ENCODE peak calls at places on chromosomes 12 and 14, in six cellular contexts. S is left lung, V is tibial nerve, C is GM23248, R is cardiac muscle cell, B is ovary. L is an unnamed sample.

GRCh38 chr12:113173081-113173698 is 12.1 kb downstream of the DDX54 start:
- DNase-seq in V (no peak), R (no peak), S (no peak), B (no peak), C (no peak), L (no peak)

GRCh38 chr14:90456551-90456950 is 59.7 kb downstream of the CALM1 start:
- DNase-seq in B (no peak), V (no peak), C (no peak), R (no peak), S (no peak), L (no peak)

GRCh38 chr14:91149462-91149861 is 35.6 kb downstream of the DGLUCY start:
- DNase-seq in V (peak; percentile 80), S (no peak), B (peak; percentile 42), C (peak; percentile 97), R (no peak), L (no peak)

GRCh38 chr12:62726471-62726980 is 208.4 kb downstream of the PPM1H start:
- DNase-seq in B (no peak), S (no peak), C (peak; percentile 47), R (no peak), V (no peak), L (no peak)

GRCh38 chr12:113241191-113242017 is 20.1 kb downstream of the TPCN1 start:
- DNase-seq in S (no peak), B (no peak), C (peak; percentile 94), V (peak; percentile 57), R (no peak), L (peak; percentile 73)

GRCh38 chr14:35532783-35533356 is 1.1 kb upstream of the INSM2 start:
- DNase-seq in V (no peak), R (no peak), S (no peak), B (no peak), C (no peak), L (no peak)

GRCh38 chr14:104080557-104081492 is 4.7 kb upstream of the ASPG start:
- DNase-seq in B (peak; percentile 22), V (no peak), S (no peak), R (no peak), C (no peak), L (no peak)

GRCh38 chr12:29309320-29309902 is 71.6 kb downstream of the ERGIC2 start:
- DNase-seq in S (no peak), V (no peak), R (peak; percentile 13), C (peak; percentile 47), B (no peak), L (no peak)

GRCh38 chr12:4909734-4910501 is at the start of gene KCNA1:
- DNase-seq in S (peak; percentile 74), V (no peak), C (peak; percentile 42), R (peak; percentile 70), B (no peak), L (no peak)

GRCh38 chr12:25052191-25053020 is 103.5 kb upstream of the BCAT1 start:
- DNase-seq in S (no peak), V (no peak), R (peak; percentile 48), C (no peak), B (no peak), L (no peak)

GRCh38 chr12:106227641-106228319 is 20.0 kb downstream of the CKAP4 start:
- DNase-seq in C (peak; percentile 58), V (no peak), S (peak; percentile 87), R (no peak), B (no peak), L (no peak)

GRCh38 chr14:103849151-103850013 is 2.0 kb upstream of the PPP1R13B start:
- DNase-seq in B (no peak), C (no peak), S (peak; percentile 23), R (no peak), V (no peak), L (no peak)

GRCh38 chr12:62886796-62887195 is 48.2 kb downstream of the PPM1H start:
- DNase-seq in B (no peak), S (no peak), R (no peak), V (no peak), C (no peak), L (no peak)

GRCh38 chr12:120847392-120848157 is 56.6 kb downstream of the SPPL3 start:
- DNase-seq in V (no peak), S (no peak), B (no peak), C (peak; percentile 26), R (no peak), L (no peak)

GRCh38 chr14:27845902-27846301 is 920.7 kb upstream of the FOXG1 start:
- DNase-seq in R (no peak), S (no peak), B (no peak), V (no peak), C (no peak), L (no peak)

GRCh38 chr14:64773046-64773445 is 68.8 kb downstream of the PLEKHG3 start:
- DNase-seq in R (no peak), C (no peak), S (no peak), V (no peak), B (no peak), L (no peak)

GRCh38 chr12:1435456-1435855 is 158.9 kb downstream of the FBXL14 start:
- DNase-seq in R (no peak), S (no peak), V (no peak), B (no peak), C (peak; percentile 52), L (no peak)

GRCh38 chr14:65131176-65131765 is 29.0 kb upstream of the MAX start:
- DNase-seq in C (peak; percentile 38), R (no peak), S (no peak), B (no peak), V (no peak), L (no peak)

GRCh38 chr12:25040593-25040992 is 91.7 kb upstream of the BCAT1 start:
- DNase-seq in R (no peak), C (no peak), S (no peak), V (no peak), B (no peak), L (no peak)

GRCh38 chr12:90399317-90399716 is 555.7 kb downstream of the CCER1 start:
- DNase-seq in S (no peak), V (no peak), B (no peak), R (no peak), C (no peak), L (no peak)

GRCh38 chr14:103994535-103995184 is 52.3 kb upstream of the RD3L start:
- DNase-seq in V (no peak), B (no peak), S (no peak), R (no peak), C (peak; percentile 38), L (no peak)

GRCh38 chr12:109586385-109587296 is 13.0 kb downstream of the MVK start:
- DNase-seq in R (no peak), V (no peak), B (no peak), S (peak; percentile 17), C (no peak), L (no peak)

GRCh38 chr14:72917420-72917819 is 8.8 kb upstream of the DCAF4 start:
- DNase-seq in S (no peak), V (no peak), R (no peak), B (no peak), C (no peak), L (no peak)

GRCh38 chr14:50333010-50333409 is 20.9 kb downstream of the DMAC2L start:
- DNase-seq in R (no peak), B (no peak), V (no peak), S (no peak), C (peak; percentile 90), L (peak; percentile 37)

GRCh38 chr12:53231859-53232640 is at the start of gene RARG:
- DNase-seq in S (peak; percentile 89), R (no peak), C (peak; percentile 87), B (peak; percentile 72), V (peak; percentile 55), L (peak; percentile 62)

GRCh38 chr14:63174760-63175191 is 29.5 kb upstream of the RHOJ start:
- DNase-seq in V (peak; percentile 59), C (peak; percentile 74), S (no peak), R (peak; percentile 58), B (no peak), L (no peak)

GRCh38 chr12:60194682-60195081 is 598.9 kb downstream of the SLC16A7 start:
- DNase-seq in V (no peak), B (no peak), C (peak; percentile 39), R (no peak), S (no peak), L (no peak)

GRCh38 chr12:100840748-100841147 is 46.2 kb downstream of the ANO4 start:
- DNase-seq in R (no peak), S (no peak), V (no peak), C (no peak), B (no peak), L (no peak)

GRCh38 chr12:71041481-71041880 is 116.3 kb downstream of the TSPAN8 start:
- DNase-seq in B (no peak), S (no peak), V (no peak), R (no peak), C (no peak), L (no peak)

GRCh38 chr12:31444801-31445200 is 118.9 kb upstream of the SINHCAF start:
- DNase-seq in V (no peak), B (no peak), S (no peak), R (no peak), C (no peak), L (no peak)

GRCh38 chr14:31277085-31277484 is 69.5 kb upstream of the HECTD1 start:
- DNase-seq in R (no peak), C (no peak), S (no peak), V (no peak), B (no peak), L (no peak)

GRCh38 chr12:63967358-63967757 is 122.9 kb downstream of the SRGAP1 start:
- DNase-seq in C (peak; percentile 66), R (no peak), V (no peak), B (no peak), S (no peak), L (no peak)
- H3K27ac ChIP-seq in C (peak overlapping the region; percentile 89), R (no peak overlapping the region), V (no peak overlapping the region), B (no peak overlapping the region), S (no peak overlapping the region), L (no peak overlapping the region)

GRCh38 chr12:88575361-88575959 is 4.8 kb downstream of the KITLG start:
- DNase-seq in V (no peak), C (no peak), B (no peak), S (no peak), R (no peak), L (no peak)
- H3K4me1 ChIP-seq in V (peaks cover 87% of the 10 kb centered on the region), C (peaks cover 68% of the 10 kb centered on the region), B (peaks cover 14% of the 10 kb centered on the region), S (peaks cover 30% of the 10 kb centered on the region), R (peaks cover 12% of the 10 kb centered on the region), L (peaks cover 4% of the 10 kb centered on the region)

GRCh38 chr14:96925422-96925821 is 128.2 kb downstream of the VRK1 start:
- DNase-seq in C (no peak), B (no peak), V (no peak), S (no peak), R (no peak), L (no peak)
- H3K4me3 ChIP-seq in C (no peak overlapping the region), B (no peak overlapping the region), V (no peak overlapping the region), S (no peak overlapping the region), R (no peak overlapping the region), L (no peak overlapping the region)

DNA sequence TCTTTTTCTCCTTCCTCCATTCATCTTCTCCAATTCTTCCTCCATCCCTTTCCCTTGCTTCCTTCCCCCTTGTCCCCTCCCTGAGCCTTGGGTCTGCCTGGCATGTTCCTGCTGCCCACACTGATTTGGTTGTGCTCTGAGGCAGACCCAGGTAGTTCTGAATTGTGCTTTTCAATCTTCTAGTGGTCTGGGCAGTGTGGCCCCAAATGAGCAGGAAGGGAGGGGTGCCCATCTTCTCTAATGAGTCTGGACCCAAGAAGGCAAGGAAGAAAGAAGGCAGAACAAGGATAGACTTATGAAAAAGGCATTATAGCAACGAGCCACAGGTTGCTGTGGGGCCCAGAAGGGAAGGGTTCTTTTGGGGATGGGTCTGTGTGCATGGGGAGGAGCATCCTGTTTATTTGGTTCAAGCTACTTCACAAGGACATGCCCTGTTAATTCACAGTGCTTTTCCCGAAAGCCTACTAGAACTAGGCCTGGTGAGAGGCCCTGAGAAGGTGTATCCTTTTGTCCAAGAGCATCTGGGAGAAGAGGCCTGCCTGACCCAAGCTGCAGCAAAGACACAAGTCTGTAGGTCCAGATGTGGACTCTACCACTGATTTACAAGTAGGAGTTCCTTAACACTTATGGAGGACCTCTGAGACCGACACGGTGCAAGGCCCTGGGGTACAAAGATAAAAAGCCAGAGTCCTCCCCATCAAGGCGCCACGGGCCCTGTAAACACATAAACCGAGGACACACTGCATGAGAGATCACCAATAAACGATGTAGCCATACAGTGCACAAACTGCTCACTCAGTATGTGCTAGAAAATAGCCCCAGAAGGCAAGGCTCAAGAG is 1.2 kb upstream of the SUSD6 start:
- DNase-seq in V (peak; percentile 16), S (no peak), C (peak; percentile 19), B (no peak), R (no peak), L (no peak)
- H3K27ac ChIP-seq in V (peak overlapping the region; percentile 98), S (peak overlapping the region; percentile 98), C (peak overlapping the region; percentile 81), B (peak overlapping the region; percentile 72), R (peak overlapping the region; percentile 79), L (peak overlapping the region; percentile 97)

L was measured in psoas muscle.